ENCODE peak calls at places on chromosomes 11 and 22, in seven cellular contexts. L, F, N, Z, H, C and R are unnamed samples.

GRCh38 chr11:47924184-47924671 is 56.1 kb upstream of the PTPRJ start:
- DNase-seq in L (no peak), F (no peak), N (peak), Z (peak), H (peak), C (peak), R (no peak)

GRCh38 chr22:39309364-39309861 is 10.0 kb downstream of the RPL3 start:
- DNase-seq in L (peak), F (no peak), N (no peak), Z (peak), H (no peak), C (no peak), R (no peak)

GRCh38 chr22:22460635-22461034 is 47.9 kb downstream of the ZNF280B start:
- DNase-seq in L (peak), F (peak), N (peak), Z (peak), H (peak), C (peak), R (peak)

GRCh38 chr22:21939392-21940319 is 13.0 kb downstream of the PPM1F start:
- DNase-seq in L (no peak), F (no peak), N (no peak), Z (peak), H (no peak), C (no peak), R (no peak)

GRCh38 chr11:59264736-59265135 is 52.0 kb upstream of the MPEG1 start:
- DNase-seq in L (no peak), F (no peak), N (no peak), Z (no peak), H (no peak), C (no peak), R (no peak)

GRCh38 chr22:46070215-46070721 is 80.1 kb upstream of the PPARA start:
- DNase-seq in L (peak), F (peak), N (no peak), Z (peak), H (peak), C (peak), R (peak)

GRCh38 chr11:28702871-28703270 is 594.7 kb downstream of the METTL15 start:
- DNase-seq in L (no peak), F (no peak), N (no peak), Z (no peak), H (peak), C (no peak), R (no peak)

GRCh38 chr11:29333993-29334780 is 682.6 kb downstream of the KCNA4 start:
- DNase-seq in L (peak), F (peak), N (peak), Z (peak), H (peak), C (peak), R (peak)

GRCh38 chr22:36220457-36220921 is 18.8 kb downstream of the APOL2 start:
- DNase-seq in L (peak), F (peak), N (no peak), Z (peak), H (peak), C (peak), R (no peak)

GRCh38 chr11:1152316-1153104 is 5.2 kb upstream of the MUC5AC start:
- DNase-seq in L (no peak), F (no peak), N (no peak), Z (no peak), H (peak), C (peak), R (no peak)

GRCh38 chr11:46369458-46370152 is 11.9 kb upstream of the MDK start:
- DNase-seq in L (peak), F (peak), N (peak), Z (peak), H (peak), C (peak), R (peak)

GRCh38 chr11:30431127-30431814 is 108.4 kb downstream of the ARL14EP start:
- DNase-seq in L (no peak), F (no peak), N (no peak), Z (no peak), H (no peak), C (no peak), R (no peak)

GRCh38 chr11:14386895-14387480 is 28.0 kb upstream of the RRAS2 start:
- DNase-seq in L (peak), F (peak), N (no peak), Z (peak), H (no peak), C (peak), R (no peak)

GRCh38 chr11:62922189-62922589 is 1.0 kb upstream of the CHRM1 start:
- DNase-seq in L (no peak), F (no peak), N (no peak), Z (no peak), H (no peak), C (no peak), R (no peak)

GRCh38 chr22:22377335-22377734 is 131.2 kb downstream of the ZNF280B start:
- DNase-seq in L (no peak), F (no peak), N (no peak), Z (no peak), H (no peak), C (no peak), R (no peak)

GRCh38 chr22:36781656-36782627 is 6.0 kb upstream of the IFT27 start:
- DNase-seq in L (peak), F (peak), N (peak), Z (peak), H (peak), C (peak), R (peak)

GRCh38 chr11:65357856-65358356 is 3.4 kb downstream of the TIGD3 start:
- DNase-seq in L (no peak), F (no peak), N (no peak), Z (peak), H (no peak), C (peak), R (no peak)

GRCh38 chr11:1290052-1291040 is 19.1 kb downstream of the TOLLIP start:
- DNase-seq in L (no peak), F (no peak), N (no peak), Z (no peak), H (no peak), C (no peak), R (no peak)

GRCh38 chr11:9274499-9275228 is 9.5 kb upstream of the DENND5A start:
- DNase-seq in L (no peak), F (no peak), N (no peak), Z (peak), H (no peak), C (no peak), R (no peak)

GRCh38 chr11:69485337-69486041 is 4.0 kb downstream of the LINC01488 start:
- DNase-seq in L (no peak), F (peak), N (no peak), Z (no peak), H (no peak), C (no peak), R (no peak)

GRCh38 chr11:12090761-12091261 is 19.6 kb upstream of the MICAL2 start:
- DNase-seq in L (no peak), F (no peak), N (peak), Z (no peak), H (peak), C (peak), R (no peak)

GRCh38 chr11:2825261-2825885 is 60.2 kb downstream of the CDKN1C start:
- DNase-seq in L (no peak), F (no peak), N (no peak), Z (peak), H (peak), C (peak), R (no peak)

GRCh38 chr11:19441752-19442553 is 201.2 kb upstream of the E2F8 start:
- DNase-seq in L (no peak), F (no peak), N (peak), Z (peak), H (peak), C (peak), R (peak)
- TF ChIP-seq EZH2phosphoT487 in L (no peak), F (no peak), N (no peak), Z (no peak), H (no peak), C (no peak), R (no peak)

GRCh38 chr11:44892843-44893242 is 57.8 kb downstream of the TP53I11 start:
- DNase-seq in L (no peak), F (no peak), N (no peak), Z (no peak), H (no peak), C (no peak), R (no peak)

GRCh38 chr11:44894217-44894617 is 56.5 kb downstream of the TP53I11 start:
- DNase-seq in L (peak), F (peak), N (peak), Z (peak), H (peak), C (peak), R (peak)

GRCh38 chr11:44889266-44889665 is 61.4 kb downstream of the TP53I11 start:
- DNase-seq in L (no peak), F (no peak), N (no peak), Z (peak), H (no peak), C (no peak), R (no peak)

GRCh38 chr11:44887598-44887997 is 63.1 kb downstream of the TP53I11 start:
- DNase-seq in L (peak), F (no peak), N (no peak), Z (no peak), H (no peak), C (no peak), R (no peak)

DNA sequence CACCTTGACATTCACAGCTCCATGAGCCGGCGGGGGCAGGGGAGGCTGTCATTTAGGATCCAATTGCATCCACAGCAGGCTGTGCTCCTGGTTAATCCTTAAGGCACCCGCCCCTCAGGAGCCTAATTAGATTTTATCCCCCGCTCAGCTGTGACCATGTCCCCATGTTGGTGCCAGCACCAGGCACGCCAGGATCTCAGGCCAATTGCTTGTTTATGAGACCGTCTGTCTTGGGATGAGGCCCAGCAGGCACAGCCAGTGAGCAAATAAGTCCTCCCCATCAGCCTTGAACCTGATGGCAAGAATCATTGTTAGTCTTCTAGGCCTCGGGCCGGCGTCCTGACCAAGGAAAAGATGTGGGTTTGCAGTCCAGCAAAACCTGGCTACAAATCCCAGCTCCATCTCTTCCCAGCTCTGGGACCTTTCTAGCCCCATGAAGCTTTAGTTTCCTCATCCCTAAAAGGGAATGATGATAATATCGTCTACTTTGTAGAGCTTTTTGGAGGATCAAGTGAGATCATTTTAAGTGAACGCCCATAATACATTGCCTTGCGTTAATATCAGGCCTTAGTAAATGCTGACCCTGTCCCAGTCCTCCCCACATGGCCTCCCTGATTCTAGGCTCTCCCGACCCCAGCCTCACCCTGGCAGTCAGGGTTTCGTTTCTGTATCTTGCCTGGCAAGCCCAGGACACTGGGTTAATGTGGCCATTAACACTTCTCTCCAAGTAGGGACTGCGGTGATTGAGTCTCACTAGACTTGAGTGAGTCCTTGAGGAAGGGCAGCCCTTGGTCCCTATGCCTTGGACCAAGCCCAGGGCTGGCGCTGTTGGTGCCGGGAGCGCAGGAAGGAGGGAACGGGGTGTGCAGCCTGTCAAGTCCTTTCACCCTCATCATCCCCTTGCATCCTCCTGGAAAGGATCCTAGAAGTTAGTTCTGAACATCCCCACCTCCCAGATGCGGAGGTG is 57.1 kb downstream of the TP53I11 start:
- DNase-seq in L (no peak), F (peak), N (no peak), Z (no peak), H (no peak), C (no peak), R (no peak)
- TF ChIP-seq EZH2 in L (no peak), F (no peak), N (no peak), Z (no peak), H (no peak), C (no peak), R (no peak)

GRCh38 chr11:118281284-118281683 is 17.2 kb upstream of the MPZL2 start:
- DNase-seq in L (no peak), F (no peak), N (no peak), Z (no peak), H (no peak), C (no peak), R (peak)

GRCh38 chr11:118276422-118276821 is 12.3 kb upstream of the MPZL2 start:
- DNase-seq in L (no peak), F (no peak), N (no peak), Z (no peak), H (no peak), C (no peak), R (no peak)

GRCh38 chr11:118274184-118274583 is 10.1 kb upstream of the MPZL2 start:
- DNase-seq in L (no peak), F (no peak), N (no peak), Z (no peak), H (peak), C (no peak), R (no peak)

GRCh38 chr11:118275184-118275583 is 11.1 kb upstream of the MPZL2 start:
- DNase-seq in L (no peak), F (no peak), N (no peak), Z (no peak), H (peak), C (no peak), R (no peak)

DNA sequence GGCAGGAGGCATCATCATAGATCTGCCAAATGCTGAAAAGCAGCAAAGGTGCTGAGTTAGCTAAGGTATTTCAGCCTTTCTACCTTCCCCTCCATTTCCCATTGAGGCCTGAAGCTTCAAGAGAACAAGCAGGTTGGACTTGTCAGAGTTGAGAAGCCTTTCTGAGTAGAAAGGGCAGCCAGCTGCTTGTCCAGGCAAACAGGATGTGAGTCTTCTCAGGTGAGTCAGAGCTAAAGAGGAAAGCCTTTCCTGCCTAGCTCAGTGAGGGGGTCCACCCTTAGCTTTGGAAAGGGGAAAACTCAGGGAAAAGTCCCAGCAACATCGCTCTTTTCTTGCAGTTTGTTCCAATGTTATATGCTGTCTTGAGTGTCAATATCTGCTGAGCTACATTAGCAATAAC is 13.2 kb upstream of the MPZL2 start:
- DNase-seq in L (peak), F (no peak), N (peak), Z (peak), H (peak), C (no peak), R (no peak)
- TF ChIP-seq EZH2phosphoT487 in L (no peak), F (no peak), N (no peak), Z (no peak), H (no peak), C (no peak), R (no peak)

GRCh38 chr11:32829680-32830412 is at the start of gene PRRG4:
- DNase-seq in L (peak), F (peak), N (no peak), Z (peak), H (peak), C (peak), R (peak)
- TF ChIP-seq EZH2 in L (no peak), F (peak), N (no peak), Z (no peak), H (no peak), C (no peak), R (no peak)